ENCODE peak calls at places on chromosomes 7 and 10, in seven cellular contexts. N is mammary epithelial cell; Y is activated CD4-positive, alpha-beta T cell treated with anti-CD3 and anti-CD28 coated beads for 48 hours; P is T-helper 9 cell; M is AG08395; L is ecto neural progenitor cell; E is SJSA1. V is an unnamed sample.

GRCh38 chr10:61975107-61975932 is 73.8 kb downstream of the ARID5B start:
- DNase-seq in N (peak), Y (no peak), P (no peak), M (peak), L (no peak), E (no peak), V (peak)

GRCh38 chr7:80884511-80885195 is 34.2 kb downstream of the SEMA3C start:
- DNase-seq in N (no peak), Y (no peak), P (no peak), M (no peak), L (no peak), E (no peak), V (no peak)

GRCh38 chr10:3330687-3331086 is 158.1 kb upstream of the PITRM1 start:
- DNase-seq in N (peak), Y (peak), P (no peak), M (peak), L (no peak), E (peak), V (peak)

GRCh38 chr7:137789215-137789899 is 57.4 kb downstream of the DGKI start:
- DNase-seq in N (peak), Y (no peak), P (no peak), M (no peak), L (no peak), E (no peak), V (no peak)

GRCh38 chr10:71985542-71986250 is 21.5 kb downstream of the CHST3 start:
- DNase-seq in N (no peak), Y (no peak), P (no peak), M (peak), L (no peak), E (no peak), V (peak)

GRCh38 chr7:128119036-128119435 is 87.8 kb upstream of the LRRC4 start:
- DNase-seq in N (no peak), Y (no peak), P (no peak), M (no peak), L (no peak), E (peak), V (no peak)

GRCh38 chr7:43004076-43004475 is 71.9 kb downstream of the MRPL32 start:
- DNase-seq in N (no peak), Y (no peak), P (no peak), M (no peak), L (no peak), E (no peak), V (no peak)

GRCh38 chr7:6636741-6637543 is at the start of gene ZNF316:
- DNase-seq in N (peak), Y (peak), P (peak), M (peak), L (no peak), E (no peak), V (no peak)

GRCh38 chr10:103696411-103697145 is 158.8 kb downstream of the SH3PXD2A start:
- DNase-seq in N (peak), Y (peak), P (peak), M (peak), L (peak), E (peak), V (peak)

GRCh38 chr10:100873081-100873824 is 39.5 kb upstream of the SLF2 start:
- DNase-seq in N (no peak), Y (no peak), P (no peak), M (no peak), L (no peak), E (no peak), V (no peak)

GRCh38 chr10:34598972-34599371 is 216.1 kb downstream of the PARD3 start:
- DNase-seq in N (no peak), Y (no peak), P (no peak), M (no peak), L (no peak), E (no peak), V (peak)

V was measured in skeletal muscle cell.